ENCODE peak calls at places on chromosomes 12 and 14, in four cellular contexts. Q, Z, S and A are unnamed samples.

GRCh38 chr14:30988509-30988908 is 36.9 kb upstream of the AP4S1 start:
- DNase-seq in Q (no peak), Z (peak), S (no peak), A (no peak)

GRCh38 chr12:131455581-131456110 is 255.2 kb upstream of the SFSWAP start:
- DNase-seq in Q (peak), Z (no peak), S (no peak), A (no peak)

GRCh38 chr14:38755036-38755435 is 348.0 kb downstream of the SEC23A start:
- DNase-seq in Q (no peak), Z (no peak), S (no peak), A (no peak)

GRCh38 chr14:78227466-78228077 is 57.4 kb downstream of the NRXN3 start:
- DNase-seq in Q (no peak), Z (peak), S (no peak), A (no peak)

GRCh38 chr12:23484238-23484637 is 465.2 kb downstream of the SOX5 start:
- DNase-seq in Q (no peak), Z (no peak), S (no peak), A (no peak)

GRCh38 chr14:61444215-61444768 is 122.9 kb downstream of the PRKCH start:
- DNase-seq in Q (no peak), Z (no peak), S (no peak), A (peak)

GRCh38 chr12:92028039-92028709 is 117.5 kb downstream of the BTG1 start:
- DNase-seq in Q (no peak), Z (peak), S (no peak), A (no peak)

GRCh38 chr12:79978692-79979091 is 43.8 kb upstream of the PPP1R12A start:
- DNase-seq in Q (no peak), Z (no peak), S (no peak), A (no peak)

GRCh38 chr12:67819902-67820301 is 169.3 kb upstream of the IFNG-AS1 start:
- DNase-seq in Q (no peak), Z (no peak), S (no peak), A (no peak)

GRCh38 chr12:120091371-120092090 is 25.0 kb downstream of the RAB35 start:
- DNase-seq in Q (no peak), Z (no peak), S (no peak), A (no peak)

GRCh38 chr14:87896393-87897380 is 96.3 kb downstream of the GALC start:
- DNase-seq in Q (no peak), Z (peak), S (peak), A (peak)

DNA sequence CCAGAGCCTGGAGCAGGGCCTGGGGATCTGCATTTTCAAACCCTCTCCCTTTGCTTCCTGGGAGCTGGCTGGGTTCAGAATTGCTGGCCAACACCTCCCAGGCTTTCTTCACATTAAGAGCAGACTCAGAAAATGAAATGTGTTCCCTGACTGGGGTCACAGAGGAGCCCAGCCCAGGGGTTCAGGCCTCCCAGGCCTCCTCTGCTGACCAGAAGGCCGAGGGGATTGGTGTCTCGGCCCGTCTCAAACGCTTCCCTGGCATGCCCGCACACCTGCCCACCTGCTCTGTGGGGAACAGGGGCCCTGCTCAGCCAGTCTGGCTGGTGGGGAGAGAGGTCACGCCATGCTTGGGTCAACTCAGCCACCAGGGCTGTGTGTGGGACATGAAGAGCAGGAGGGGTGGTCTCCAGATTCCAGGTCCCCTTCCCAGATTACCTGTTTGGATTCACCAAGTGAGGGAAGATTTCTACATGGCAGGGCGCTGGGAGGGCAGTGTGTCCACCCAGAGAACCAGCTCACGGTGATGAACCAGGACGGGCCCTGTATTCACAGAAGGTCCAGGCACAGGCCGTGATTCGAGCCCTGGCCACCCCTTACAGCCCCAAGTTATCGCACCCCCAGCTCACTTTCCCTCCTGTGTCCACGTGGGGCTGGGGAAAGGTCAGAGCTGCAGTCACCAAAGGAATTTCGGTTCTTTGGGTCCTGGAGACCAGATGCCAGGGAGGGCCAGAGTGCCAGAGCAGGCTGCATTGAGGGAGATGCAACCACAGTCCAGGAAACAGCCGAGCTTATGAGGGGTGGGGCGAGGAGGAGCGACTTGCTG is 55.2 kb upstream of the RIN3 start:
- DNase-seq in Q (no peak), Z (no peak), S (no peak), A (no peak)
- H3K4me3 ChIP-seq in Q (no peak), Z (no peak), S (no peak), A (no peak)

GRCh38 chr14:20440465-20440864 is 4.5 kb upstream of the KLHL33 start:
- DNase-seq in Q (no peak), Z (no peak), S (no peak), A (no peak)

GRCh38 chr14:20441466-20441865 is 5.5 kb upstream of the KLHL33 start:
- DNase-seq in Q (no peak), Z (no peak), S (no peak), A (no peak)

GRCh38 chr14:20438664-20439063 is 2.7 kb upstream of the KLHL33 start:
- DNase-seq in Q (no peak), Z (no peak), S (no peak), A (no peak)

GRCh38 chr14:20436363-20436755 is 393 bp upstream of the KLHL33 start:
- DNase-seq in Q (no peak), Z (peak), S (no peak), A (no peak)

GRCh38 chr14:20440882-20441281 is 4.9 kb upstream of the KLHL33 start:
- DNase-seq in Q (no peak), Z (peak), S (no peak), A (no peak)
- TF ChIP-seq CTCF in Q (no peak), Z (no peak), S (no peak), A (no peak)

GRCh38 chr14:52944267-52944666 is 6.6 kb downstream of the FERMT2 start:
- DNase-seq in Q (no peak), Z (peak), S (no peak), A (no peak)
- H3K4me3 ChIP-seq in Q (no peak), Z (no peak), S (no peak), A (no peak)

GRCh38 chr12:52670506-52670905 is 9.7 kb downstream of the KRT1 start:
- DNase-seq in Q (no peak), Z (no peak), S (no peak), A (no peak)

GRCh38 chr12:52670961-52671360 is 9.2 kb downstream of the KRT1 start:
- DNase-seq in Q (no peak), Z (no peak), S (no peak), A (no peak)

GRCh38 chr12:52669426-52669825 is 10.8 kb downstream of the KRT1 start:
- DNase-seq in Q (no peak), Z (no peak), S (no peak), A (no peak)

GRCh38 chr12:52667931-52668330 is 12.3 kb downstream of the KRT1 start:
- DNase-seq in Q (no peak), Z (no peak), S (no peak), A (no peak)

GRCh38 chr12:52667509-52667908 is 12.7 kb downstream of the KRT1 start:
- DNase-seq in Q (no peak), Z (no peak), S (no peak), A (no peak)
- TF ChIP-seq CTCF in Q (peak), Z (peak), S (peak), A (peak)

GRCh38 chr14:81557137-81557536 is 23.5 kb upstream of the SEL1L start:
- DNase-seq in Q (no peak), Z (no peak), S (no peak), A (no peak)

GRCh38 chr14:81550001-81550642 is 16.5 kb upstream of the SEL1L start:
- DNase-seq in Q (no peak), Z (no peak), S (no peak), A (no peak)

GRCh38 chr14:81555051-81555450 is 21.4 kb upstream of the SEL1L start:
- DNase-seq in Q (no peak), Z (no peak), S (no peak), A (no peak)

DNA sequence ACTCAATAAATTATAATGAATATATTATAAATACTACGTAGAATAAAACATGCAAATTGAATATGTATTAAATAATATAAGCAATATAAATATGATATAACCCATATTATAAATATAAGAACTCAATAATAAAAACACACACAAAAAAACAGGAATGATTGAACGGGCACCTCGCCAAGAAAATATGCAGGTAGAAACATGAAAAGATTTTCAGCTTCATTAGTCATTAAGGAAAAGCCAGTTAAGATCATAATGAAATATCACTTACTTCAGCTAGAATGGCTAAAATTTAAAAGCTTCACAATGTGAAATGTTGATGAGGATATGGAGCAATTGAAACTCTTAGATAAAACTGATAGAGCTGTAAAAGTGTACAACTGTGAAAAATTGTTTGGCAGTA is 17.8 kb upstream of the SEL1L start:
- DNase-seq in Q (no peak), Z (no peak), S (no peak), A (no peak)
- H3K4me3 ChIP-seq in Q (no peak), Z (no peak), S (no peak), A (no peak)